ENCODE peak calls at places on chromosomes 6 and 20, in eight cellular contexts. N is NCI-H345; T is LoVo; R is NCI-H2081 treated with DMSO at 0.1 percent for 48 hours; D is stimulated activated naive CD8-positive, alpha-beta T cell treated with anti-CD3 and anti-CD28 coated beads, Interleukin-15, amount 100 ng/mL, for 72 hours; I is globus pallidus; L is RWPE2; G is bronchial epithelial cell. H is an unnamed sample.

GRCh38 chr6:109452181-109452580 is 3.4 kb downstream of the MICAL1 start:
- DNase-seq in I (no peak), D (no peak), T (no peak), L (no peak), G (no peak), N (no peak), R (no peak), H (no peak)

GRCh38 chr6:137095651-137096238 is 51.0 kb upstream of the IL20RA start:
- DNase-seq in D (no peak), N (no peak), T (no peak), L (no peak), G (no peak), R (no peak), I (peak), H (no peak)

GRCh38 chr6:167341038-167341613 is 16.2 kb downstream of the TTLL2 start:
- DNase-seq in R (no peak), D (no peak), G (no peak), N (peak), T (no peak), I (no peak), L (no peak), H (no peak)

GRCh38 chr6:81451787-81452186 is 300.7 kb downstream of the TENT5A start:
- DNase-seq in G (peak), D (no peak), R (no peak), I (no peak), N (peak), T (peak), L (no peak), H (peak)

GRCh38 chr6:36683656-36684446 is 5.3 kb downstream of the CDKN1A start:
- DNase-seq in T (peak), D (no peak), R (no peak), L (no peak), N (no peak), G (no peak), I (no peak), H (no peak)

GRCh38 chr20:57205625-57206219 is 60.7 kb downstream of the BMP7 start:
- DNase-seq in G (peak), I (no peak), N (no peak), R (no peak), T (peak), D (no peak), L (peak), H (no peak)

GRCh38 chr6:18263561-18264337 is 581 bp downstream of the DEK start:
- DNase-seq in T (peak), I (peak), R (no peak), N (peak), G (no peak), D (peak), L (no peak), H (peak)

GRCh38 chr6:115358616-115359015 is 702.1 kb downstream of the FRK start:
- DNase-seq in L (no peak), T (no peak), D (no peak), I (no peak), G (peak), R (no peak), N (no peak), H (no peak)

GRCh38 chr6:21163110-21163837 is 430.3 kb upstream of the SOX4 start:
- DNase-seq in I (no peak), R (no peak), L (no peak), G (no peak), T (peak), D (no peak), N (no peak), H (no peak)

H was measured in HEK293T.